ENCODE peak calls at places on chromosome 9, in eight cellular contexts. E is endothelial cell; A is SW480; R is AG04450; Y is effector memory CD8-positive, alpha-beta T cell; U is hypothalamus; F is AG08395; B is CD4-positive, CD25-positive, alpha-beta regulatory T cell. P is an unnamed sample.

GRCh38 chr9:21758540-21758939 is 43.9 kb upstream of the MTAP start:
- DNase-seq in E (no peak), A (no peak), R (no peak), Y (no peak), U (no peak), F (no peak), B (no peak), P (no peak)

GRCh38 chr9:28394774-28395173 is 821.5 kb upstream of the C9orf72 start:
- DNase-seq in E (no peak), A (no peak), R (no peak), Y (no peak), U (no peak), F (no peak), B (no peak), P (peak; percentile 30)

GRCh38 chr9:134361426-134361825 is 35.2 kb downstream of the RXRA start:
- DNase-seq in E (no peak), A (no peak), R (no peak), Y (no peak), U (no peak), F (no peak), B (no peak), P (no peak)

GRCh38 chr9:108142504-108143201 is 653.1 kb upstream of the KLF4 start:
- DNase-seq in E (peak; percentile 7), A (peak; percentile 6), R (no peak), Y (no peak), U (peak; percentile 62), F (peak; percentile 84), B (no peak), P (no peak)

GRCh38 chr9:116499986-116500871 is 186.9 kb upstream of the TRIM32 start:
- DNase-seq in E (no peak), A (no peak), R (peak; percentile 23), Y (no peak), U (no peak), F (peak; percentile 88), B (no peak), P (no peak)

GRCh38 chr9:110183208-110184145 is 24.5 kb downstream of the C9orf152 start:
- DNase-seq in E (peak; percentile 70), A (peak; percentile 73), R (peak; percentile 44), Y (peak; percentile 20), U (no peak), F (peak; percentile 67), B (peak; percentile 77), P (peak; percentile 70)

GRCh38 chr9:118515947-118516346 is 811.7 kb downstream of the TLR4 start:
- DNase-seq in E (no peak), A (no peak), R (no peak), Y (no peak), U (no peak), F (no peak), B (no peak), P (no peak)

GRCh38 chr9:13568851-13569618 is 289.5 kb upstream of the MPDZ start:
- DNase-seq in E (peak; percentile 14), A (no peak), R (no peak), Y (no peak), U (peak; percentile 21), F (no peak), B (no peak), P (no peak)

GRCh38 chr9:120363697-120364096 is 216.3 kb downstream of the CDK5RAP2 start:
- DNase-seq in E (no peak), A (no peak), R (no peak), Y (no peak), U (no peak), F (no peak), B (no peak), P (peak; percentile 48)

GRCh38 chr9:101235105-101235866 is 149.5 kb downstream of the BAAT start:
- DNase-seq in E (peak; percentile 8), A (peak; percentile 16), R (no peak), Y (no peak), U (no peak), F (no peak), B (no peak), P (no peak)

GRCh38 chr9:94182532-94182931 is 76.6 kb upstream of the ZNF169 start:
- DNase-seq in E (no peak), A (no peak), R (no peak), Y (no peak), U (no peak), F (no peak), B (no peak), P (no peak)

GRCh38 chr9:97502222-97502983 is 937 bp downstream of the TMOD1 start:
- DNase-seq in E (no peak), A (peak; percentile 20), R (no peak), Y (no peak), U (no peak), F (no peak), B (peak; percentile 23), P (peak; percentile 59)

GRCh38 chr9:79129865-79130480 is 441.8 kb upstream of the TLE4 start:
- DNase-seq in E (peak; percentile 70), A (peak; percentile 20), R (peak; percentile 20), Y (no peak), U (peak; percentile 1), F (peak; percentile 59), B (peak; percentile 12), P (peak; percentile 75)

GRCh38 chr9:110257097-110257955 is 1.0 kb upstream of the TXN start:
- DNase-seq in E (peak; percentile 11), A (peak; percentile 46), R (no peak), Y (no peak), U (no peak), F (no peak), B (no peak), P (no peak)

GRCh38 chr9:6501526-6502210 is 88.7 kb downstream of the UHRF2 start:
- DNase-seq in E (no peak), A (no peak), R (no peak), Y (no peak), U (no peak), F (no peak), B (no peak), P (no peak)

GRCh38 chr9:121557581-121558422 is 58.2 kb upstream of the GGTA1 start:
- DNase-seq in E (peak; percentile 63), A (peak; percentile 80), R (peak; percentile 71), Y (no peak), U (no peak), F (peak; percentile 91), B (peak; percentile 15), P (no peak)

GRCh38 chr9:126221480-126221879 is 105.1 kb upstream of the MVB12B start:
- DNase-seq in E (no peak), A (no peak), R (no peak), Y (no peak), U (no peak), F (no peak), B (no peak), P (no peak)

GRCh38 chr9:83920469-83920941 is 727 bp downstream of the KIF27 start:
- DNase-seq in E (no peak), A (no peak), R (no peak), Y (no peak), U (no peak), F (peak; percentile 24), B (no peak), P (no peak)

GRCh38 chr9:94874316-94874715 is 147.8 kb downstream of the AOPEP start:
- DNase-seq in E (no peak), A (no peak), R (no peak), Y (no peak), U (no peak), F (peak; percentile 59), B (no peak), P (no peak)

GRCh38 chr9:35108461-35108860 is 5.5 kb upstream of the STOML2 start:
- DNase-seq in E (no peak), A (no peak), R (no peak), Y (no peak), U (no peak), F (no peak), B (no peak), P (no peak)

GRCh38 chr9:78028926-78029325 is 2.7 kb downstream of the GNAQ start:
- DNase-seq in E (no peak), A (no peak), R (no peak), Y (no peak), U (no peak), F (no peak), B (no peak), P (no peak)

GRCh38 chr9:97593960-97594359 is 39.2 kb downstream of the TSTD2 start:
- DNase-seq in E (no peak), A (peak; percentile 17), R (no peak), Y (no peak), U (no peak), F (peak; percentile 21), B (no peak), P (peak; percentile 63)

GRCh38 chr9:128245293-128246151 is 30.3 kb downstream of the GOLGA2 start:
- DNase-seq in E (peak; percentile 56), A (no peak), R (peak; percentile 26), Y (no peak), U (no peak), F (peak; percentile 69), B (no peak), P (peak; percentile 73)

GRCh38 chr9:91966503-91966902 is 16.5 kb upstream of the ROR2 start:
- DNase-seq in E (no peak), A (no peak), R (no peak), Y (no peak), U (no peak), F (peak; percentile 69), B (no peak), P (no peak)

GRCh38 chr9:112378441-112379176 is 1.3 kb upstream of the HSDL2 start:
- DNase-seq in E (no peak), A (peak; percentile 39), R (no peak), Y (no peak), U (no peak), F (no peak), B (peak; percentile 32), P (no peak)

GRCh38 chr9:106953166-106953565 is 90.2 kb downstream of the ZNF462 start:
- DNase-seq in E (no peak), A (no peak), R (peak; percentile 43), Y (no peak), U (no peak), F (peak; percentile 40), B (no peak), P (no peak)

GRCh38 chr9:133759946-133760345 is 21.8 kb upstream of the SARDH start:
- DNase-seq in E (no peak), A (no peak), R (no peak), Y (no peak), U (no peak), F (no peak), B (no peak), P (no peak)

GRCh38 chr9:89797970-89798369 is 193.2 kb downstream of the GADD45G start:
- DNase-seq in E (no peak), A (peak; percentile 50), R (no peak), Y (no peak), U (no peak), F (no peak), B (no peak), P (no peak)

GRCh38 chr9:16134351-16134750 is 581.5 kb downstream of the CCDC171 start:
- DNase-seq in E (no peak), A (no peak), R (no peak), Y (no peak), U (no peak), F (no peak), B (no peak), P (no peak)

GRCh38 chr9:5651246-5651645 is 22.3 kb downstream of the RIC1 start:
- DNase-seq in E (no peak), A (no peak), R (no peak), Y (no peak), U (no peak), F (no peak), B (no peak), P (no peak)

GRCh38 chr9:134959971-134960310 is 42.2 kb upstream of the FCN1 start:
- DNase-seq in E (no peak), A (no peak), R (no peak), Y (no peak), U (no peak), F (no peak), B (no peak), P (no peak)

GRCh38 chr9:124869466-124869985 is 7.6 kb downstream of the ARPC5L start:
- DNase-seq in E (peak; percentile 43), A (no peak), R (no peak), Y (peak; percentile 46), U (no peak), F (peak; percentile 41), B (peak; percentile 53), P (no peak)

GRCh38 chr9:114342755-114343440 is 13.2 kb downstream of the ORM2 start:
- DNase-seq in E (no peak), A (no peak), R (no peak), Y (no peak), U (no peak), F (no peak), B (no peak), P (no peak)

P was measured in BE2C.